ENCODE peak calls at places on chromosomes 6 and 20, in five cellular contexts. W, C, Z, K and T are unnamed samples.

GRCh38 chr6:57221936-57222683 is at the start of gene RAB23:
- DNase-seq in W (peak; percentile 91), C (peak; percentile 89), Z (peak; percentile 67), K (peak; percentile 77), T (peak; percentile 72)

GRCh38 chr6:37288247-37288646 is 30.3 kb upstream of the TMEM217 start:
- DNase-seq in W (no peak), C (no peak), Z (peak; percentile 33), K (no peak), T (no peak)

GRCh38 chr6:79158856-79159516 is 75.5 kb downstream of the HMGN3 start:
- DNase-seq in W (no peak), C (no peak), Z (peak; percentile 25), K (no peak), T (no peak)

GRCh38 chr6:159943965-159944598 is 24.8 kb upstream of the IGF2R start:
- DNase-seq in W (no peak), C (no peak), Z (no peak), K (no peak), T (no peak)

GRCh38 chr6:39189915-39190544 is 39.2 kb downstream of the KCNK5 start:
- DNase-seq in W (no peak), C (peak; percentile 67), Z (no peak), K (no peak), T (peak; percentile 38)

GRCh38 chr6:56246941-56247653 is at the start of gene COL21A1:
- DNase-seq in W (peak; percentile 42), C (peak; percentile 71), Z (no peak), K (no peak), T (peak; percentile 19)

GRCh38 chr6:22636450-22636849 is 67.1 kb downstream of the HDGFL1 start:
- DNase-seq in W (no peak), C (no peak), Z (no peak), K (no peak), T (no peak)

GRCh38 chr6:125300992-125301434 is 754 bp downstream of the HDDC2 start:
- DNase-seq in W (no peak), C (no peak), Z (peak; percentile 61), K (no peak), T (no peak)

GRCh38 chr20:53099851-53100250 is 127.7 kb downstream of the TSHZ2 start:
- DNase-seq in W (no peak), C (no peak), Z (no peak), K (no peak), T (no peak)

GRCh38 chr6:155709262-155709661 is 253.6 kb upstream of the NOX3 start:
- DNase-seq in W (no peak), C (no peak), Z (no peak), K (no peak), T (no peak)